ENCODE peak calls at places on chromosomes 11 and 22, in seven cellular contexts. A is heart left ventricle, B is progenitor cell of endocrine pancreas, C is AG10803, L is AG04450, G is neural crest cell, K is AG09319. Y is an unnamed sample.

GRCh38 chr11:112366777-112367176 is 106.1 kb upstream of the PLET1 start:
- DNase-seq in A (no peak), B (no peak), C (peak; percentile 20), L (peak; percentile 45), G (no peak), K (peak; percentile 7), Y (no peak)

GRCh38 chr11:76266269-76266668 is 60.0 kb upstream of the WNT11 start:
- DNase-seq in A (no peak), B (no peak), C (peak; percentile 83), L (peak; percentile 8), G (no peak), K (peak; percentile 27), Y (peak; percentile 14)

GRCh38 chr11:44883277-44883676 is 67.4 kb downstream of the TP53I11 start:
- DNase-seq in A (no peak), B (no peak), C (no peak), L (no peak), G (no peak), K (no peak), Y (no peak)

GRCh38 chr11:68009391-68010000 is 631 bp upstream of the ALDH3B1 start:
- DNase-seq in A (no peak), B (no peak), C (peak; percentile 55), L (no peak), G (no peak), K (no peak), Y (no peak)

GRCh38 chr22:31081963-31082605 is 966 bp downstream of the SMTN start:
- DNase-seq in A (no peak), B (no peak), C (peak; percentile 51), L (no peak), G (no peak), K (no peak), Y (no peak)

GRCh38 chr11:69463181-69463891 is 18.1 kb upstream of the LINC01488 start:
- DNase-seq in A (no peak), B (no peak), C (peak; percentile 85), L (peak; percentile 55), G (no peak), K (peak; percentile 44), Y (peak; percentile 47)

GRCh38 chr22:21712751-21713427 is 22.7 kb downstream of the YPEL1 start:
- DNase-seq in A (peak; percentile 66), B (no peak), C (peak; percentile 73), L (peak; percentile 52), G (peak; percentile 43), K (peak; percentile 37), Y (peak; percentile 75)

GRCh38 chr11:46666982-46667590 is 33.3 kb downstream of the ARHGAP1 start:
- DNase-seq in A (peak; percentile 36), B (no peak), C (no peak), L (no peak), G (no peak), K (no peak), Y (no peak)

GRCh38 chr11:125494601-125494986 is 1.5 kb downstream of the FEZ1 start:
- DNase-seq in A (no peak), B (no peak), C (no peak), L (no peak), G (no peak), K (no peak), Y (no peak)

GRCh38 chr11:69066122-69067112 is 17.7 kb downstream of the TPCN2 start:
- DNase-seq in A (no peak), B (no peak), C (no peak), L (no peak), G (no peak), K (no peak), Y (no peak)

GRCh38 chr11:47388697-47389576 is 10.6 kb upstream of the SPI1 start:
- DNase-seq in A (no peak), B (no peak), C (no peak), L (no peak), G (no peak), K (no peak), Y (no peak)

GRCh38 chr11:107731911-107732310 is 20.1 kb upstream of the SLN start:
- DNase-seq in A (no peak), B (no peak), C (peak; percentile 18), L (no peak), G (no peak), K (no peak), Y (no peak)

GRCh38 chr22:42283288-42284229 is 13.1 kb upstream of the TCF20 start:
- DNase-seq in A (peak; percentile 25), B (no peak), C (no peak), L (no peak), G (peak; percentile 65), K (no peak), Y (no peak)

GRCh38 chr22:28907311-28908008 is 24.1 kb downstream of the ZNRF3 start:
- DNase-seq in A (no peak), B (no peak), C (no peak), L (no peak), G (no peak), K (no peak), Y (peak; percentile 38)

GRCh38 chr11:19656140-19656541 is 56.5 kb upstream of the NAV2 start:
- DNase-seq in A (no peak), B (no peak), C (no peak), L (no peak), G (no peak), K (no peak), Y (no peak)

GRCh38 chr11:43709689-43710088 is 29.2 kb downstream of the HSD17B12 start:
- DNase-seq in A (no peak), B (no peak), C (no peak), L (no peak), G (no peak), K (no peak), Y (no peak)

GRCh38 chr11:75558939-75559843 is 2.9 kb upstream of the SERPINH1 start:
- DNase-seq in A (peak; percentile 74), B (no peak), C (peak; percentile 87), L (no peak), G (no peak), K (peak; percentile 79), Y (no peak)

GRCh38 chr11:44566952-44567875 is 1.8 kb downstream of the CD82 start:
- DNase-seq in A (no peak), B (no peak), C (no peak), L (no peak), G (no peak), K (no peak), Y (no peak)

DNA sequence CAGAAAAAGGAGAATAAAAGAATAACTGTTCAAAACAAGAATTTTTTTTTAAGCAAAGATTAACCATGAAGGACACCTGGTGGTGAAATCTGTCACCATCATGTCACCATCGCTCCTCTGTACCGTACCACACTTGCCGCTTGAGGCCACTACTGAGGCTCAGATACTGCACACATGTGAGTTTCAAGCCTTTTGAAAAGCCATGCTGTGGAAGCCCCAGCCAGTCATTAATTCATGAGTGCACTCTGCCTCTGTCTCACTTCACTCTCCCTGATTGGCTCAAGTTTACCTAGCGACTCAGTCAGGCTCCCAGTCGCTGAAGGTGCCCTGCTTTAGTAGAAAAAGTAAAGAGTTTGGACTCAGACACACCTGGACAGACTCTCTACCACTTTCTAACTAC is 6.6 kb upstream of the MS4A12 start:
- DNase-seq in A (no peak), B (no peak), C (no peak), L (no peak), G (peak; percentile 8), K (no peak), Y (no peak)
- TF ChIP-seq CTCF in A (peak; percentile 17), B (peak; percentile 70), C (no peak), L (no peak), G (peak; percentile 71), K (no peak), Y (no peak)

GRCh38 chr11:5237384-5237783 is 3.1 kb upstream of the HBD start:
- DNase-seq in A (no peak), B (no peak), C (no peak), L (no peak), G (no peak), K (no peak), Y (no peak)
- TF ChIP-seq CTCF in A (no peak), B (no peak), C (no peak), L (no peak), G (no peak), K (no peak), Y (no peak)

GRCh38 chr11:3058753-3059664 is 1.8 kb upstream of the CARS1 start:
- DNase-seq in A (no peak), B (no peak), C (peak; percentile 78), L (peak; percentile 70), G (no peak), K (peak; percentile 62), Y (peak; percentile 63)
- TF ChIP-seq CTCF in A (no peak), B (no peak), C (peak; percentile 19), L (peak; percentile 15), G (no peak), K (no peak), Y (no peak)

GRCh38 chr11:65482306-65482850 is 16.5 kb upstream of the MALAT1 start:
- DNase-seq in A (no peak), B (no peak), C (no peak), L (no peak), G (no peak), K (no peak), Y (no peak)

GRCh38 chr11:65478411-65479183 is 20.2 kb upstream of the MALAT1 start:
- DNase-seq in A (peak; percentile 92), B (no peak), C (peak; percentile 67), L (no peak), G (no peak), K (no peak), Y (no peak)

GRCh38 chr11:65477271-65478029 is 21.4 kb upstream of the MALAT1 start:
- DNase-seq in A (peak; percentile 99), B (peak; percentile 88), C (peak; percentile 95), L (no peak), G (peak; percentile 81), K (peak; percentile 85), Y (no peak)

GRCh38 chr11:65476632-65477270 is 22.1 kb upstream of the MALAT1 start:
- DNase-seq in A (no peak), B (no peak), C (no peak), L (no peak), G (no peak), K (no peak), Y (no peak)

GRCh38 chr11:65479184-65480145 is 19.4 kb upstream of the MALAT1 start:
- DNase-seq in A (peak; percentile 79), B (no peak), C (peak; percentile 98), L (no peak), G (no peak), K (peak; percentile 78), Y (no peak)
- TF ChIP-seq CTCF in A (peak; percentile 63), B (peak; percentile 32), C (peak; percentile 58), L (peak; percentile 55), G (no peak), K (peak; percentile 50), Y (peak; percentile 41)

GRCh38 chr11:83070878-83071640 is 638 bp downstream of the RAB30 start:
- DNase-seq in A (peak; percentile 61), B (peak; percentile 28), C (peak; percentile 29), L (no peak), G (no peak), K (no peak), Y (no peak)
- TF ChIP-seq CTCF in A (no peak), B (no peak), C (no peak), L (no peak), G (peak; percentile 12), K (no peak), Y (no peak)

DNA sequence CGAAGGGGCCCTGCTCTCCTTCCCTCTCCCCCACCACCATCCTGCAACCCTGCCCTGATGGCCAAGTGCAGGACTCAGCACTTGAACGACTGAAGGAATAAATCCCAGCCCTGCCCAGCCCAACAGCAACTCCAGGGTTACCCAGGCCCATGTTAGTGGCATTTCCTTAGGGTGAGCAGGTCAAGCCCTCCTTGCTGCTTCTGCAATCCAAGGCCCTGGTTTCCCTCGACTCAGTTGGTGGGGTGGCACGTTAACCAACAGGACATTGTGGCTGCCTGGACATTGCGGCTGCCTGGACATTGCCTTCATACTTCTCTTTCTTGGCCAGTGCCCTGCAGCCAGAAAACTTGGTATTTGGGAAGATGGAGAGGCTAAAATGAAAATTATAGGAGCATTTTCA is 141.4 kb downstream of the TRIM29 start:
- DNase-seq in A (no peak), B (no peak), C (no peak), L (no peak), G (no peak), K (no peak), Y (no peak)
- TF ChIP-seq CTCF in A (no peak), B (no peak), C (no peak), L (no peak), G (no peak), K (no peak), Y (no peak)